ENCODE peak calls at places on chromosomes 3 and 15, in seven cellular contexts. J, P, D, T, S, Y and U are unnamed samples. For H3K4me1, the result is how much of the 10 kb centered on the place peaks cover.

GRCh38 chr3:128472462-128473179 is 5.9 kb upstream of the DNAJB8 start:
- DNase-seq in J (no peak), P (no peak), D (no peak), T (no peak), S (no peak), Y (no peak), U (no peak)

GRCh38 chr3:87997298-87997697 is 61.5 kb downstream of the CGGBP1 start:
- DNase-seq in J (no peak), P (no peak), D (no peak), T (no peak), S (peak), Y (no peak), U (no peak)

GRCh38 chr3:107430214-107431047 is 53.2 kb downstream of the CCDC54 start:
- DNase-seq in J (no peak), P (no peak), D (no peak), T (peak), S (no peak), Y (no peak), U (peak)

GRCh38 chr3:157487339-157487738 is 15.9 kb downstream of the VEPH1 start:
- DNase-seq in J (no peak), P (no peak), D (no peak), T (no peak), S (no peak), Y (no peak), U (no peak)

GRCh38 chr3:148077318-148077923 is 620.3 kb upstream of the AGTR1 start:
- DNase-seq in J (no peak), P (no peak), D (no peak), T (no peak), S (no peak), Y (peak), U (no peak)

GRCh38 chr3:42871592-42872196 is 4.0 kb downstream of the CYP8B1 start:
- DNase-seq in J (peak), P (no peak), D (peak), T (no peak), S (no peak), Y (no peak), U (no peak)

GRCh38 chr15:31325432-31325975 is 1.1 kb upstream of the KLF13 start:
- DNase-seq in J (peak), P (peak), D (peak), T (no peak), S (peak), Y (peak), U (peak)

GRCh38 chr3:3288288-3288687 is 108.8 kb upstream of the CRBN start:
- DNase-seq in J (no peak), P (no peak), D (no peak), T (no peak), S (no peak), Y (no peak), U (no peak)

GRCh38 chr15:70264014-70264492 is 166.3 kb upstream of the TLE3 start:
- DNase-seq in J (no peak), P (peak), D (peak), T (no peak), S (no peak), Y (no peak), U (no peak)

GRCh38 chr3:53495518-53496501 is 1.4 kb downstream of the CACNA1D start:
- DNase-seq in J (peak), P (no peak), D (no peak), T (no peak), S (no peak), Y (no peak), U (no peak)

GRCh38 chr3:175422744-175423143 is 563.6 kb downstream of the NAALADL2 start:
- DNase-seq in J (no peak), P (no peak), D (no peak), T (no peak), S (no peak), Y (no peak), U (no peak)

GRCh38 chr15:69414702-69415161 is 583 bp downstream of the KIF23 start:
- DNase-seq in J (peak), P (no peak), D (no peak), T (peak), S (no peak), Y (peak), U (no peak)

GRCh38 chr15:26974120-26974780 is 3.3 kb downstream of the GABRG3 start:
- DNase-seq in J (no peak), P (no peak), D (no peak), T (peak), S (no peak), Y (peak), U (no peak)

GRCh38 chr15:81091889-81092558 is 42.0 kb upstream of the CFAP161 start:
- DNase-seq in J (no peak), P (no peak), D (peak), T (no peak), S (no peak), Y (no peak), U (no peak)

GRCh38 chr3:184354121-184354728 is 7.2 kb downstream of the CLCN2 start:
- DNase-seq in J (peak), P (no peak), D (peak), T (no peak), S (peak), Y (peak), U (no peak)

GRCh38 chr15:29698030-29698701 is 124.1 kb downstream of the TJP1 start:
- DNase-seq in J (no peak), P (no peak), D (no peak), T (no peak), S (no peak), Y (no peak), U (no peak)

GRCh38 chr15:36905908-36906307 is 194.4 kb downstream of the MEIS2 start:
- DNase-seq in J (no peak), P (no peak), D (no peak), T (no peak), S (no peak), Y (no peak), U (no peak)

GRCh38 chr3:169295126-169295525 is 368.4 kb downstream of the MECOM start:
- DNase-seq in J (no peak), P (no peak), D (no peak), T (no peak), S (no peak), Y (peak), U (no peak)

GRCh38 chr3:116135462-116135861 is 309.8 kb downstream of the LSAMP start:
- DNase-seq in J (peak), P (no peak), D (peak), T (no peak), S (no peak), Y (no peak), U (no peak)

GRCh38 chr3:63043631-63044030 is 168.4 kb upstream of the CADPS start:
- DNase-seq in J (no peak), P (no peak), D (no peak), T (no peak), S (no peak), Y (no peak), U (no peak)

GRCh38 chr15:87477759-87478687 is 778.5 kb downstream of the NTRK3 start:
- DNase-seq in J (no peak), P (no peak), D (peak), T (peak), S (no peak), Y (no peak), U (peak)

GRCh38 chr3:129506272-129506742 is 22.1 kb upstream of the RHO start:
- DNase-seq in J (no peak), P (peak), D (no peak), T (no peak), S (peak), Y (no peak), U (no peak)

GRCh38 chr15:69317392-69317841 is 18.7 kb downstream of the PAQR5 start:
- DNase-seq in J (no peak), P (no peak), D (no peak), T (no peak), S (no peak), Y (no peak), U (no peak)

GRCh38 chr3:131849640-131850039 is 185.2 kb downstream of the CPNE4 start:
- DNase-seq in J (no peak), P (no peak), D (no peak), T (no peak), S (no peak), Y (no peak), U (no peak)

GRCh38 chr3:28905798-28906197 is 375.1 kb upstream of the RBMS3 start:
- DNase-seq in J (no peak), P (no peak), D (no peak), T (no peak), S (no peak), Y (no peak), U (no peak)

GRCh38 chr3:80367149-80367548 is 599.4 kb upstream of the ROBO1 start:
- DNase-seq in J (no peak), P (no peak), D (no peak), T (no peak), S (no peak), Y (no peak), U (no peak)

GRCh38 chr3:54817628-54818027 is 110.2 kb downstream of the LRTM1 start:
- DNase-seq in J (no peak), P (no peak), D (no peak), T (no peak), S (no peak), Y (no peak), U (no peak)

GRCh38 chr3:40211579-40211978 is 97.9 kb upstream of the EIF1B start:
- DNase-seq in J (no peak), P (no peak), D (no peak), T (no peak), S (no peak), Y (no peak), U (no peak)

GRCh38 chr3:197225579-197225978 is 72.8 kb downstream of the DLG1 start:
- DNase-seq in J (no peak), P (no peak), D (no peak), T (no peak), S (no peak), Y (no peak), U (no peak)

GRCh38 chr3:197224034-197224444 is 74.4 kb downstream of the DLG1 start:
- DNase-seq in J (no peak), P (no peak), D (no peak), T (peak), S (no peak), Y (peak), U (no peak)

GRCh38 chr3:197219627-197220026 is 78.8 kb downstream of the DLG1 start:
- DNase-seq in J (no peak), P (no peak), D (no peak), T (no peak), S (no peak), Y (no peak), U (no peak)

GRCh38 chr3:197226179-197226578 is 72.2 kb downstream of the DLG1 start:
- DNase-seq in J (no peak), P (no peak), D (no peak), T (no peak), S (no peak), Y (no peak), U (no peak)

DNA sequence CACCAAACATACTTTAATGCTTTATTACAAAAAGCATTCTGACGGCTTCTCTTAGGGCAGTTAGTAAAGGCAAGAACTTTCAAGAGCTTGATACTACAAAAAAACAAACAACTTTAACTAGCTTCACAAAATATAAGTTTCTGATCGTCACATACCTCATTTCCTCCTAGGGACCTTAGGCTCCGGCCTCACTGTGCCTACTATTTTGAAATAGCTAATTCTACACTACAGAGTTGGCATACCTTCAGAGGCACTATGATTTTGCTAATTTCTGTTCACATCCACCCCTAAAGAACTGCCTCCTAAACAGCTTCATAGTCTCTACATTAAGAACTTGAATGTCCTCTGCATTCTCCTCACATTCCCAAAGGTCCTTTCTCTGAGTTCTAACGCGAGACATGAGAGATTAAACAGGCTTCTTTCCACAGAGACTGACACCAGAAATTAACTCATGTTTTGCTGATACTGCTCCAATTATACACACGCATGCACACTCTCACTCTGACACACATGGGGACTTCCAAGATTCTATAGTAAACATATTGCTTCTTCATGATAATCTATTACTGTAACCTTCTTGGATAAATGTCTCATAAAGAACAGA is 75.5 kb downstream of the DLG1 start:
- DNase-seq in J (no peak), P (no peak), D (no peak), T (no peak), S (no peak), Y (no peak), U (no peak)
- H3K27ac ChIP-seq in J (peak), P (no peak), D (no peak), T (no peak), S (no peak), Y (no peak), U (no peak)

GRCh38 chr3:71051893-71052687 is 531.4 kb downstream of the FOXP1 start:
- DNase-seq in J (no peak), P (no peak), D (no peak), T (no peak), S (no peak), Y (no peak), U (no peak)

GRCh38 chr3:71051259-71051595 is 532.3 kb downstream of the FOXP1 start:
- DNase-seq in J (no peak), P (no peak), D (no peak), T (no peak), S (no peak), Y (no peak), U (no peak)

GRCh38 chr3:71050133-71050520 is 533.4 kb downstream of the FOXP1 start:
- DNase-seq in J (no peak), P (no peak), D (no peak), T (no peak), S (no peak), Y (no peak), U (no peak)

GRCh38 chr3:71048948-71049347 is 534.6 kb downstream of the FOXP1 start:
- DNase-seq in J (no peak), P (no peak), D (no peak), T (no peak), S (no peak), Y (no peak), U (no peak)

GRCh38 chr3:71050521-71051258 is 532.8 kb downstream of the FOXP1 start:
- DNase-seq in J (no peak), P (no peak), D (no peak), T (no peak), S (peak), Y (no peak), U (no peak)
- H3K4me1 ChIP-seq in J (under half), P (half or more), D (under half), T (under half), S (half or more), Y (under half), U (half or more)

GRCh38 chr3:65597225-65597951 is 441.3 kb downstream of the MAGI1 start:
- DNase-seq in J (peak), P (no peak), D (peak), T (peak), S (no peak), Y (no peak), U (no peak)
- H3K27ac ChIP-seq in J (no peak), P (no peak), D (no peak), T (peak), S (no peak), Y (no peak), U (no peak)

GRCh38 chr15:78446551-78446950 is 8.5 kb downstream of the IREB2 start:
- DNase-seq in J (no peak), P (no peak), D (no peak), T (no peak), S (no peak), Y (no peak), U (no peak)
- H3K4me1 ChIP-seq in J (under half), P (half or more), D (under half), T (under half), S (under half), Y (under half), U (under half)

GRCh38 chr15:90031231-90031791 is 30.2 kb downstream of the ZNF710 start:
- DNase-seq in J (no peak), P (peak), D (no peak), T (no peak), S (no peak), Y (peak), U (peak)

GRCh38 chr15:90030376-90030775 is 29.3 kb downstream of the ZNF710 start:
- DNase-seq in J (peak), P (peak), D (peak), T (no peak), S (no peak), Y (no peak), U (peak)

GRCh38 chr15:90035095-90035834 is 34.1 kb downstream of the ZNF710 start:
- DNase-seq in J (peak), P (peak), D (peak), T (no peak), S (no peak), Y (no peak), U (peak)

GRCh38 chr15:90033448-90033847 is 32.3 kb downstream of the ZNF710 start:
- DNase-seq in J (no peak), P (peak), D (no peak), T (no peak), S (no peak), Y (no peak), U (peak)

DNA sequence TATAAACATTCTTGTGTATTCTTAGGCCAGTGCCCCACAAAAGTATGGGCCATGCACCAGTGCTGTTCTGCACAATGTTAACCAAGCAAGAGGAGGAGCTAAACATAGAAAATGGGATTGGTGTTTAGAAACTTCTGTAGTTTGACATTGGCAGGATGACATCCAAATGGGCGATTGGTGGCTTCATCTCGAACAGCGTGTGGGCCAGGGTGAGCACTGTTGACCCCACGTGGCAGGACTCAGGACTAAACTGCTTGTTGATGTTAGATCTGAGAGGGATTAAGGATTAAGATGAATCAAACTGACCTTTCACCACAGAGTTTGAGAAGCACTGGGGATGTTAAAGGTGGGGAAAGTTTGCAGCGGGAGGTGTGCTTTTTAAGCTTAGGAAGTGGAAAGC is 31.9 kb downstream of the ZNF710 start:
- DNase-seq in J (no peak), P (peak), D (no peak), T (no peak), S (no peak), Y (no peak), U (peak)
- H3K27ac ChIP-seq in J (peak), P (peak), D (no peak), T (no peak), S (no peak), Y (no peak), U (no peak)

GRCh38 chr15:39487180-39487735 is 93.6 kb upstream of the THBS1 start:
- DNase-seq in J (no peak), P (no peak), D (no peak), T (no peak), S (no peak), Y (no peak), U (no peak)
- H3K4me1 ChIP-seq in J (under half), P (under half), D (under half), T (under half), S (under half), Y (under half), U (under half)

DNA sequence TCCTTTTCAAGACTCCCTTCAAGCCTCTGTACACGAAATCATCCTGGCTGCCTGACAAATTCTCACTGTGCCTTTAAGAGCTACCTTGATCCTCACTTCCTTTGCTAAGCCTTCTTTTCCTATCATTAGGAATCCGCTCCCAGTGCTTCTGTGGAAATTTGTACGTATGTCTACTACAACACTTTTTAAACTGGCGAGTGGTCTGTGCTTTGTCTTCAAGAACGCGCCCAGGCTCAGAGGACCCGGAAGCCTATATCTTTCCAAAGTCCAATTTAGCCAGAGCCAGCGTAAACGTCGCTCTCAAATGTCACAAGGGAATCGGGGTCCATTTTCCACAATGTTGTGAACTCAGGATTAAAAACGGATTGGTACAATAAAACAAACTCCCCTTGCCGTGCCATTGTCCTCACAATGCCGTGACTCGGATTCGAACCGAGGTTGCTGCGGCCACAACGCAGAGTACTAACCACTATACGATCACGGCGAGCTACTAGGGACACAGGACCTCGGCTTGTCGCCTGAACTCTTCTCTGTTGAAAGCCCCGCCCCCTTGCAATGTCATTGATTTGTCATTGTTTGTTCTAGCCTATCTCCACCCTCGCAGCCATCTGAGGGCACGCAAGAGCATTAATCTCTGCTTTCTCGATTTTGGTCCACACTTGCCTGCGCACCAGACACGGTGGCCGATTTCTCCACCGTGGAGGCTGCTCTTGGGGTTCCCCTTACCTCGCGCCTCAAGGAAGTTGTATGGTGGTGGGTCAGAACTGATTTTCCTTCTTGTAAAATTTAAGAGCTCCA is 12.4 kb upstream of the SHF start:
- DNase-seq in J (peak), P (peak), D (peak), T (peak), S (peak), Y (peak), U (peak)
- H3K27ac ChIP-seq in J (peak), P (peak), D (peak), T (peak), S (peak), Y (peak), U (peak)